ENCODE peak calls at places on chromosomes 1 and 21, in five cellular contexts. One of them, this sample, is unnamed.

GRCh38 chr1:67645495-67646144 is 39.4 kb upstream of the GADD45A start:
- DNase-seq in neuronal stem cell: peak; percentile 15
- DNase-seq in GM12865: no peak
- DNase-seq in H7: no peak
- DNase-seq in ascending aorta: no peak
- DNase-seq in this sample: no peak

GRCh38 chr1:15916417-15916816 is 59.5 kb downstream of the ZBTB17 start:
- DNase-seq in neuronal stem cell: no peak
- DNase-seq in GM12865: no peak
- DNase-seq in H7: no peak
- DNase-seq in ascending aorta: no peak
- DNase-seq in this sample: no peak

GRCh38 chr1:230292739-230293720 is 133.1 kb downstream of the PGBD5 start:
- DNase-seq in neuronal stem cell: no peak
- DNase-seq in GM12865: no peak
- DNase-seq in H7: peak; percentile 65
- DNase-seq in ascending aorta: no peak
- DNase-seq in this sample: peak; percentile 19

GRCh38 chr1:88648706-88649105 is 35.4 kb upstream of the PKN2 start:
- DNase-seq in neuronal stem cell: peak; percentile 30
- DNase-seq in GM12865: no peak
- DNase-seq in H7: no peak
- DNase-seq in ascending aorta: no peak
- DNase-seq in this sample: no peak

GRCh38 chr1:180179162-180179957 is 24.7 kb downstream of the QSOX1 start:
- DNase-seq in neuronal stem cell: no peak
- DNase-seq in GM12865: no peak
- DNase-seq in H7: no peak
- DNase-seq in ascending aorta: no peak
- DNase-seq in this sample: no peak

GRCh38 chr21:43940672-43941071 is 71.4 kb upstream of the TRAPPC10 start:
- DNase-seq in neuronal stem cell: no peak
- DNase-seq in GM12865: no peak
- DNase-seq in H7: no peak
- DNase-seq in ascending aorta: no peak
- DNase-seq in this sample: no peak

GRCh38 chr1:154954541-154954940 is 1.4 kb downstream of the PBXIP1 start:
- DNase-seq in neuronal stem cell: no peak
- DNase-seq in GM12865: no peak
- DNase-seq in H7: no peak
- DNase-seq in ascending aorta: no peak
- DNase-seq in this sample: no peak

GRCh38 chr1:196466656-196467055 is 141.6 kb downstream of the KCNT2 start:
- DNase-seq in neuronal stem cell: no peak
- DNase-seq in GM12865: no peak
- DNase-seq in H7: no peak
- DNase-seq in ascending aorta: no peak
- DNase-seq in this sample: no peak

GRCh38 chr1:34926894-34927293 is 2.6 kb downstream of the DLGAP3 start:
- DNase-seq in neuronal stem cell: no peak
- DNase-seq in GM12865: no peak
- DNase-seq in H7: peak; percentile 70
- DNase-seq in ascending aorta: no peak
- DNase-seq in this sample: no peak

GRCh38 chr1:231355171-231355570 is 17.1 kb downstream of the SPRTN start:
- DNase-seq in neuronal stem cell: no peak
- DNase-seq in GM12865: no peak
- DNase-seq in H7: no peak
- DNase-seq in ascending aorta: no peak
- DNase-seq in this sample: no peak

GRCh38 chr1:81706650-81707435 is 93.9 kb upstream of the ADGRL2 start:
- DNase-seq in neuronal stem cell: no peak
- DNase-seq in GM12865: no peak
- DNase-seq in H7: no peak
- DNase-seq in ascending aorta: no peak
- DNase-seq in this sample: no peak

GRCh38 chr1:206699626-206700025 is 14.9 kb downstream of the MAPKAPK2 start:
- DNase-seq in neuronal stem cell: no peak
- DNase-seq in GM12865: no peak
- DNase-seq in H7: no peak
- DNase-seq in ascending aorta: no peak
- DNase-seq in this sample: no peak

GRCh38 chr1:31954607-31955283 is 16.6 kb upstream of the PTP4A2 start:
- DNase-seq in neuronal stem cell: no peak
- DNase-seq in GM12865: no peak
- DNase-seq in H7: no peak
- DNase-seq in ascending aorta: peak; percentile 80
- DNase-seq in this sample: peak; percentile 60

GRCh38 chr1:57254006-57254405 is 169.9 kb downstream of the DAB1 start:
- DNase-seq in neuronal stem cell: no peak
- DNase-seq in GM12865: no peak
- DNase-seq in H7: no peak
- DNase-seq in ascending aorta: no peak
- DNase-seq in this sample: no peak

GRCh38 chr1:183385746-183386145 is 32.4 kb downstream of the NMNAT2 start:
- DNase-seq in neuronal stem cell: no peak
- DNase-seq in GM12865: no peak
- DNase-seq in H7: no peak
- DNase-seq in ascending aorta: no peak
- DNase-seq in this sample: no peak

GRCh38 chr1:168170552-168171508 is 7.9 kb upstream of the TIPRL start:
- DNase-seq in neuronal stem cell: no peak
- DNase-seq in GM12865: peak; percentile 15
- DNase-seq in H7: no peak
- DNase-seq in ascending aorta: no peak
- DNase-seq in this sample: no peak

GRCh38 chr1:192951961-192952460 is 107.1 kb downstream of the UCHL5 start:
- DNase-seq in neuronal stem cell: no peak
- DNase-seq in GM12865: peak; percentile 42
- DNase-seq in H7: no peak
- DNase-seq in ascending aorta: no peak
- DNase-seq in this sample: no peak

GRCh38 chr1:118627435-118627834 is 360.7 kb downstream of the TBX15 start:
- DNase-seq in neuronal stem cell: no peak
- DNase-seq in GM12865: no peak
- DNase-seq in H7: no peak
- DNase-seq in ascending aorta: no peak
- DNase-seq in this sample: no peak

GRCh38 chr1:246067432-246068021 is 439.6 kb downstream of the SMYD3 start:
- DNase-seq in neuronal stem cell: no peak
- DNase-seq in GM12865: peak; percentile 11
- DNase-seq in H7: no peak
- DNase-seq in ascending aorta: no peak
- DNase-seq in this sample: no peak

GRCh38 chr1:92480813-92481597 is 5.7 kb downstream of the GFI1 start:
- DNase-seq in neuronal stem cell: peak; percentile 35
- DNase-seq in GM12865: no peak
- DNase-seq in H7: peak; percentile 79
- DNase-seq in ascending aorta: no peak
- DNase-seq in this sample: no peak

GRCh38 chr1:226051356-226051755 is 11.2 kb upstream of the H3-3A start:
- DNase-seq in neuronal stem cell: no peak
- DNase-seq in GM12865: no peak
- DNase-seq in H7: no peak
- DNase-seq in ascending aorta: no peak
- DNase-seq in this sample: no peak

GRCh38 chr1:52601519-52601918 is 652 bp upstream of the GPX7 start:
- DNase-seq in neuronal stem cell: no peak
- DNase-seq in GM12865: no peak
- DNase-seq in H7: no peak
- DNase-seq in ascending aorta: no peak
- DNase-seq in this sample: no peak
- H3K4me3 ChIP-seq in neuronal stem cell: no peak overlapping the region
- H3K4me3 ChIP-seq in GM12865: peak overlapping the region; percentile 51
- H3K4me3 ChIP-seq in H7: no peak overlapping the region
- H3K4me3 ChIP-seq in ascending aorta: peak overlapping the region; percentile 82
- H3K4me3 ChIP-seq in this sample: no peak overlapping the region

DNA sequence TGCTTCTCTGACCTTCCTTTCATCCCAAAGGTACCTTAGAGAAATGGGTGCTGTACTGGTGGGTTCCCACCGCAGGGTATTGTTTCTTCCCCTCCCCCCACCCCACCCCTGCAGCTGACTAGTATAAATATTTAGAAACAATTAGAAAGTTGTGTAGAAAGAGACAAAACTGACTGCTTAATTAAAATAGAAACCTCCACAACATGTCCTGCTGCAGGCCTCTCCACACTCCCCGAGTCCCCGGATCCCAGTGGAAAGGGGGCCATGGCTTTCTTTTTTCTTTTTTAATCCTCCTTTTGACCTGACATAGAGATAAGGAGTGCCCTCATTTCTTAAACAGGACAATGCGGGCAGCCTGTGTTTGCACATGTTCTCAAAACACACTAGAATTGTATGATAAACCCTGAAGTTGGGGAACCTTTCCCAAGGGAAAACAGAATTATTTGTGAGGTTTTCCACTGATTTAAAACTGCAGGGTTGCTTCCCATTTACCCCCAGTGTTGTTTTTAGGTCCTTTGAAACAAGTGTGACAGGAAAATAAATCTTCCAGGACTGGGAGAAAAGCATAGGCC is 1.7 kb downstream of the RHOU start:
- DNase-seq in neuronal stem cell: no peak
- DNase-seq in GM12865: no peak
- DNase-seq in H7: no peak
- DNase-seq in ascending aorta: no peak
- DNase-seq in this sample: no peak
- H3K4me3 ChIP-seq in neuronal stem cell: peak overlapping the region; percentile 62
- H3K4me3 ChIP-seq in GM12865: no peak overlapping the region
- H3K4me3 ChIP-seq in H7: no peak overlapping the region
- H3K4me3 ChIP-seq in ascending aorta: peak overlapping the region; percentile 97
- H3K4me3 ChIP-seq in this sample: peak overlapping the region; percentile 87

DNA sequence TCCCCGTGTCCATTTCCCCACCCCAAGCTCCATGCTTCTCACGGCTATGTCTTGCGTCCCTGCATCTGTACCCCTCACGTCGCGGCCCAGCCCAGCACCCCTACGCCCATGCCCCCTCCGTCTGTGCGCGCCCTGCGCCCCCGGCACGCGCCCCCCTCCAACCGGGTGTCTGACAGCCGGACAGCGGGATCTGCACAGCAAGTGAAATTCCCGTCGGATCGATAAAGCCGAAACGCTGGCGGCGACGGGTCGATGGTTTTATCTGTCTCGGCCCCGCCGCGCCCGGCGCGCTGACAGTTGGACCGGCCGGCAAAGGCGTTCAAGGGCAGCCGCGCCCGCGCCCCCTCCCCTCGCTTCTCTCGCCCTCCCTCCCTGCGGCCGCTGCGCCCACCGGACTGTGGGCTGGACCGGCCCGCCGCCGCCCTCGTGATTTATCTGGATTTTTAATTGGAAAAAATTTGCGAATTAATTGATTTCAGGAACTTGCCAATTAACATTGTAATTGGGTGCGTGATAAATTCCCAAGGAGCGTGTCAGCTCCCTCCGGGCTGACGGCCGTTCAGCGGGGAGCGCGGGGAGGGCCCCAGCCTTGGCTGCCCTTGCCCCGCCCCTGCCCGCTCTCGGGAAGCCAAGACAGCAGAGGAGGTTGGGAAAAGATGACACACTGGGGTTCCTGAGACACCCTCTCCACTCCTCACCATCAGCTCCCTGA is 57.1 kb downstream of the TMEM53 start:
- DNase-seq in neuronal stem cell: no peak
- DNase-seq in GM12865: no peak
- DNase-seq in H7: peak; percentile 90
- DNase-seq in ascending aorta: no peak
- DNase-seq in this sample: no peak
- H3K4me3 ChIP-seq in neuronal stem cell: no peak overlapping the region
- H3K4me3 ChIP-seq in GM12865: no peak overlapping the region
- H3K4me3 ChIP-seq in H7: peak overlapping the region; percentile 34
- H3K4me3 ChIP-seq in ascending aorta: peak overlapping the region; percentile 52
- H3K4me3 ChIP-seq in this sample: peak overlapping the region; percentile 63

GRCh38 chr1:21944261-21945074 is 7.4 kb upstream of the HSPG2 start:
- DNase-seq in neuronal stem cell: peak; percentile 88
- DNase-seq in GM12865: no peak
- DNase-seq in H7: peak; percentile 78
- DNase-seq in ascending aorta: no peak
- DNase-seq in this sample: peak; percentile 47
- H3K4me3 ChIP-seq in neuronal stem cell: no peak overlapping the region
- H3K4me3 ChIP-seq in GM12865: no peak overlapping the region
- H3K4me3 ChIP-seq in H7: no peak overlapping the region
- H3K4me3 ChIP-seq in ascending aorta: no peak overlapping the region
- H3K4me3 ChIP-seq in this sample: no peak overlapping the region

DNA sequence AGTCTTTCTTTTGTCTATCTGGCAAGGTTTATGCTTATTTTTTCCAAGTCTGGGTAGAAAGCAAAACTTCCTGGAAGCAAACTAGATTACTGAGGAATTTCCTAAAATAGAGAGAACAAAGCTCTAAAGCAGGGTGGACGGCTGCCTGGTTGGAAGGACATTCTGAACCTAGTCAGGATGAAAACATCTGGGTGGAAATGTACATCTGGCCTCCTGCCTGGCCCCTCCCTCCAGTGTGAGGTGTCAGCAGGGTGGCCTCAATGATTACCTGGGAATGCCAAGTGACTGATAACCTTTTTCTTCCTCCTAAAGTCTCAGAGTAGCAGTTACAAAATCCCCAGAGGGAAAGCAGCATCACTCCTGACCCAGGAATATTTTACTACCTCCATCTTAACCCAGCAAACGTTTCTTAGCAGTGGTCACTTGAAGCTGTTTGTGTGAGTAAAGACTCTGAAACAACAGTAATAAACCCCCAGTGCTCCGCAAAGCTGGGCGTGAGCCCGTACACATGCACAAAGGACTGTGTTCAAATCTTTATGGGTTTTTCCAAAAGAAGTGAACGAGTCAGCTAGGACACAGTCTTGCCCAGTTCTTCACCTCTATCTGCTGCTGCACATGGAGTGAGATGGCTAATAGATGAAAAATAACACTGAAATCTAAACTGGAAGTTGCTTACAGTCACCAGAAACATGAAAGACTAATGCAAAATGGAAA is 18.9 kb downstream of the ANGPTL7 start:
- DNase-seq in neuronal stem cell: no peak
- DNase-seq in GM12865: no peak
- DNase-seq in H7: no peak
- DNase-seq in ascending aorta: peak; percentile 16
- DNase-seq in this sample: no peak
- H3K4me3 ChIP-seq in neuronal stem cell: no peak overlapping the region
- H3K4me3 ChIP-seq in GM12865: no peak overlapping the region
- H3K4me3 ChIP-seq in H7: no peak overlapping the region
- H3K4me3 ChIP-seq in ascending aorta: no peak overlapping the region
- H3K4me3 ChIP-seq in this sample: no peak overlapping the region

DNA sequence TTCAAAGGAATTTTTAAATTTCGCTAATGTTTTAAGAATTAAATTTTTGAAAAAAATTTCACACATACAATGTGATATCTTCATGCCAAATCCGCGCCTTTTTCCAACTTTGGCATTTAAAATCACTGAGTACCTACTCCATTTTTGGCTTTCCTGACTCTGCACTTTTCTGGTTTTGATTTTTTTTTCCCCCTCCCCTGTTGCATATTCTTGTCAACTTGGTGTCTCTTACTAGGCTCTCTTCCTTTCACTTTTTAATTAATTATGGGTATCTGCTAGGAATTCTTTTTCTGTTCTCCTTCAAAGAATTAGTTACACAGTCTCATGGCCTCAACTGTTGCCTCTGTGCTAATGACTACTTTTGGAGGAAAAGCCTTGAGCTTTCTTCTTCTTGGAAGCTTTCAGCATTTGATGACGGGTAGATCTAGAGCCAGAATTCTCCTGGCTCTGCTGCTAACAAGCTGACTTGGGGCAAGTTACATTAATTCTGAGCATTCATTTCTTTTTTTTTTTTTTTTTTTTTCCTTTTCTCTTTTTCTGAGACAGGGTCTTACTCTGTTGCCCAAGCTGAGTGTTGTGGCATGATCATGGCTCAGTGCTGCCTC is 1.8 kb downstream of the AGL start:
- DNase-seq in neuronal stem cell: no peak
- DNase-seq in GM12865: no peak
- DNase-seq in H7: no peak
- DNase-seq in ascending aorta: no peak
- DNase-seq in this sample: no peak
- H3K4me3 ChIP-seq in neuronal stem cell: no peak overlapping the region
- H3K4me3 ChIP-seq in GM12865: no peak overlapping the region
- H3K4me3 ChIP-seq in H7: no peak overlapping the region
- H3K4me3 ChIP-seq in ascending aorta: peak overlapping the region; percentile 84
- H3K4me3 ChIP-seq in this sample: no peak overlapping the region

This sample was measured in breast epithelium.